ENCODE peak calls at places on chromosome 1, in ten cellular contexts. K is CD8-positive, alpha-beta memory T cell; I is fibroblast of mammary gland; P is Caco-2; Y is ovary; C is NB4; O is WERI-Rb-1; W is lower leg skin; E is IMR-90; Z is left lung. L is an unnamed sample.

GRCh38 chr1:30743584-30744059 is 14.0 kb downstream of the LAPTM5 start:
- DNase-seq in E (no peak), C (no peak), W (no peak), O (peak), P (no peak), Z (no peak), K (peak), I (no peak), Y (no peak), L (peak)

GRCh38 chr1:190168116-190168515 is 309.5 kb downstream of the BRINP3 start:
- DNase-seq in I (peak), K (no peak), O (no peak), Y (no peak), C (no peak), P (no peak), W (no peak), Z (no peak), E (peak), L (no peak)

GRCh38 chr1:231318568-231318967 is 19.1 kb downstream of the EXOC8 start:
- DNase-seq in Y (no peak), I (no peak), W (no peak), P (no peak), E (no peak), O (peak), K (no peak), C (no peak), Z (no peak), L (no peak)

GRCh38 chr1:16162163-16162822 is 6.4 kb upstream of the EPHA2 start:
- DNase-seq in C (no peak), P (no peak), O (no peak), I (no peak), K (peak), W (no peak), E (no peak), Y (no peak), Z (no peak), L (peak)

GRCh38 chr1:22236151-22236550 is 93.3 kb upstream of the WNT4 start:
- DNase-seq in E (no peak), Z (no peak), Y (no peak), I (no peak), P (no peak), O (no peak), W (no peak), C (no peak), K (no peak), L (no peak)

GRCh38 chr1:182329471-182329870 is 62.1 kb downstream of the GLUL start:
- DNase-seq in P (no peak), K (no peak), E (no peak), Y (no peak), I (no peak), Z (no peak), W (no peak), C (no peak), O (no peak), L (no peak)

GRCh38 chr1:42815938-42816599 is 853 bp upstream of the ERMAP start:
- DNase-seq in P (no peak), O (no peak), Y (no peak), Z (no peak), K (no peak), I (peak), E (peak), C (peak), W (no peak), L (peak)

GRCh38 chr1:226976671-226977287 is 36.7 kb downstream of the COQ8A start:
- DNase-seq in C (no peak), K (no peak), I (no peak), E (no peak), Y (peak), W (no peak), P (no peak), Z (no peak), O (no peak), L (no peak)

GRCh38 chr1:28243685-28244439 is 7.9 kb downstream of the ATP5IF1 start:
- DNase-seq in K (no peak), O (no peak), I (no peak), C (no peak), E (no peak), Z (no peak), Y (no peak), W (no peak), P (no peak), L (no peak)

GRCh38 chr1:1631793-1632420 is at the start of gene MMP23B:
- DNase-seq in E (no peak), K (peak), I (no peak), O (no peak), W (no peak), Z (peak), P (no peak), C (peak), Y (peak), L (no peak)

GRCh38 chr1:201302168-201302896 is 19.0 kb downstream of the PKP1 start:
- DNase-seq in P (no peak), Y (no peak), C (no peak), K (no peak), O (peak), Z (no peak), W (peak), E (no peak), I (no peak), L (no peak)

GRCh38 chr1:219159946-219160645 is 13.6 kb upstream of the LYPLAL1 start:
- DNase-seq in E (no peak), K (no peak), Z (no peak), W (no peak), P (no peak), Y (no peak), C (no peak), I (peak), O (no peak), L (no peak)

GRCh38 chr1:26535201-26535600 is 5.6 kb downstream of the RPS6KA1 start:
- DNase-seq in E (no peak), Y (no peak), C (no peak), K (no peak), O (no peak), P (no peak), W (no peak), Z (no peak), I (no peak), L (no peak)

GRCh38 chr1:95233321-95233736 is 681 bp upstream of the RWDD3 start:
- DNase-seq in E (peak), K (peak), I (peak), P (peak), Y (peak), C (no peak), Z (peak), O (no peak), W (peak), L (no peak)

GRCh38 chr1:178518894-178519293 is 6.0 kb downstream of the TEX35 start:
- DNase-seq in Y (no peak), O (no peak), C (no peak), W (no peak), P (peak), I (no peak), E (no peak), K (no peak), Z (no peak), L (no peak)

GRCh38 chr1:29858646-29859045 is 622.3 kb downstream of the PTPRU start:
- DNase-seq in K (no peak), C (no peak), I (no peak), W (no peak), E (no peak), O (no peak), Y (no peak), P (no peak), Z (no peak), L (no peak)

GRCh38 chr1:157113116-157113515 is 13.5 kb upstream of the ETV3L start:
- DNase-seq in W (no peak), Y (no peak), I (no peak), P (peak), E (no peak), O (peak), C (no peak), Z (no peak), K (no peak), L (no peak)

GRCh38 chr1:224170748-224171478 is 12.1 kb upstream of the DEGS1 start:
- DNase-seq in P (no peak), C (no peak), Y (no peak), Z (no peak), W (no peak), K (no peak), E (no peak), O (no peak), I (peak), L (peak)

GRCh38 chr1:111944121-111944785 is 45.2 kb downstream of the KCND3 start:
- DNase-seq in C (no peak), Y (no peak), E (no peak), P (no peak), I (no peak), W (no peak), O (no peak), Z (peak), K (no peak), L (no peak)

GRCh38 chr1:24742090-24742938 is 2.9 kb upstream of the CLIC4 start:
- DNase-seq in E (peak), Z (no peak), O (no peak), P (peak), C (peak), I (peak), W (no peak), Y (no peak), K (no peak), L (no peak)

GRCh38 chr1:166836733-166837132 is 2.5 kb upstream of the POGK start:
- DNase-seq in I (no peak), Y (no peak), P (no peak), O (no peak), K (no peak), Z (no peak), W (no peak), C (no peak), E (peak), L (no peak)

GRCh38 chr1:222167896-222168295 is 380.0 kb downstream of the HHIPL2 start:
- DNase-seq in I (peak), Y (no peak), W (no peak), Z (no peak), P (no peak), O (no peak), C (no peak), K (no peak), E (peak), L (no peak)

GRCh38 chr1:1972976-1973715 is 30.4 kb downstream of the CFAP74 start:
- DNase-seq in W (no peak), Y (no peak), C (no peak), I (no peak), O (no peak), Z (peak), E (no peak), P (no peak), K (no peak), L (no peak)

GRCh38 chr1:24993871-24994270 is 63.8 kb upstream of the RUNX3 start:
- DNase-seq in C (no peak), W (no peak), I (no peak), Z (no peak), P (no peak), Y (no peak), E (no peak), K (no peak), O (no peak), L (no peak)

GRCh38 chr1:45679123-45679522 is 7.2 kb downstream of the GPBP1L1 start:
- DNase-seq in W (no peak), I (peak), P (no peak), O (no peak), Z (no peak), Y (no peak), C (no peak), K (no peak), E (peak), L (peak)

GRCh38 chr1:90472775-90473174 is 244.3 kb downstream of the BARHL2 start:
- DNase-seq in Y (no peak), P (no peak), O (no peak), E (no peak), C (no peak), I (no peak), W (no peak), Z (no peak), K (no peak), L (no peak)

GRCh38 chr1:171794085-171794484 is 12.6 kb downstream of the METTL13 start:
- DNase-seq in P (no peak), O (no peak), C (peak), K (peak), Z (no peak), E (peak), Y (no peak), W (no peak), I (peak), L (peak)

GRCh38 chr1:99725996-99726395 is 40.4 kb downstream of the FRRS1 start:
- DNase-seq in Y (no peak), O (no peak), E (no peak), C (peak), P (no peak), W (no peak), K (no peak), I (no peak), Z (no peak), L (no peak)

GRCh38 chr1:226737819-226738420 is 1.2 kb downstream of the ITPKB start:
- DNase-seq in Y (peak), O (peak), W (peak), I (peak), C (peak), E (peak), P (no peak), K (peak), Z (peak), L (no peak)

GRCh38 chr1:1157426-1157913 is 16.2 kb upstream of the TTLL10 start:
- DNase-seq in K (peak), E (peak), Y (peak), O (no peak), C (peak), Z (peak), W (peak), P (peak), I (peak), L (no peak)

GRCh38 chr1:172566196-172566997 is 33.4 kb downstream of the SUCO start:
- DNase-seq in P (no peak), K (no peak), O (no peak), I (peak), W (no peak), Y (no peak), C (peak), Z (no peak), E (no peak), L (no peak)

GRCh38 chr1:89310976-89311375 is 38.3 kb upstream of the GBP5 start:
- DNase-seq in P (no peak), O (no peak), W (no peak), K (no peak), C (peak), Z (no peak), E (no peak), I (no peak), Y (no peak), L (no peak)
- H3K4me3 ChIP-seq in P (no peak), O (no peak), W (no peak), K (peak), C (no peak), Z (no peak), E (no peak), I (no peak), Y (no peak), L (no peak)

GRCh38 chr1:209428241-209428921 is 155.1 kb upstream of the CAMK1G start:
- DNase-seq in Z (no peak), P (peak), O (no peak), W (peak), K (no peak), C (peak), Y (no peak), E (no peak), I (no peak), L (no peak)
- H3K4me3 ChIP-seq in Z (no peak), P (no peak), O (no peak), W (no peak), K (no peak), C (no peak), Y (no peak), E (no peak), I (no peak), L (no peak)

GRCh38 chr1:18800258-18800657 is 59.2 kb downstream of the TAS1R2 start:
- DNase-seq in Z (no peak), K (no peak), Y (no peak), C (no peak), O (no peak), E (no peak), I (no peak), P (no peak), W (no peak), L (no peak)
- H3K4me3 ChIP-seq in Z (no peak), K (no peak), Y (no peak), C (no peak), O (no peak), E (no peak), I (no peak), P (no peak), W (no peak), L (no peak)

GRCh38 chr1:184315254-184315653 is 71.6 kb upstream of the C1orf21 start:
- DNase-seq in W (peak), C (no peak), K (no peak), I (peak), O (no peak), P (no peak), Z (no peak), E (peak), Y (no peak), L (no peak)
- H3K4me3 ChIP-seq in W (no peak), C (no peak), K (no peak), I (no peak), O (no peak), P (no peak), Z (no peak), E (no peak), Y (no peak), L (no peak)

DNA sequence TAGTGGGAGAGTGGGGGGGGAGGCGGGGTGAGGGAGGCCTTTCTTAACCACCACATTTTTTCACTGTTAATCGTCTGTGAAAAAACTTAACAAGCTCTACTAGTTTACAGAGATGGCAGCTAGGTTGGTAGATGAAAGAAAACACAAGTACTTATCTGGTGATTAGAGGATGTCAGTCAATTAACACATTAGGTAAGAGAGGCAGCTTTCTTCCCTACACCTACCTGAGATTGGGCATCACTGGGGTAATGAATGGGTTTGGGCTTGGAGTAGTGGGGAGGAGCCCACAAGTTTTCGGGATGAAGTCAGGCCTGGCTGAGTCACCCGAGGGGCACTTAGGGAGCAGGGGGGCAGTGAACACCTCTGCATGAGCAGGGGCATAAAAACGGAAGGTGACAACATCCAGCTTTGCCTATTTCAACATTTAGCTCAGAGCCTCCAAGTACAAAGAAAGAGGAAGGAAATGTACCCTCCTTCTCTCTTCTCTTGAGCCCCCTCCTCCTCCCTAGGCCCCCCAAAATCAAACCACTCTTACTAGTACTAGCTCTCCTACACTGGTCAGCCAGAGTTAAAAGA is 2.5 kb downstream of the LBR start:
- DNase-seq in W (no peak), C (peak), Y (no peak), P (no peak), I (peak), O (no peak), E (peak), Z (no peak), K (no peak), L (no peak)
- H3K4me3 ChIP-seq in W (no peak), C (peak), Y (no peak), P (no peak), I (peak), O (no peak), E (no peak), Z (no peak), K (peak), L (peak)

DNA sequence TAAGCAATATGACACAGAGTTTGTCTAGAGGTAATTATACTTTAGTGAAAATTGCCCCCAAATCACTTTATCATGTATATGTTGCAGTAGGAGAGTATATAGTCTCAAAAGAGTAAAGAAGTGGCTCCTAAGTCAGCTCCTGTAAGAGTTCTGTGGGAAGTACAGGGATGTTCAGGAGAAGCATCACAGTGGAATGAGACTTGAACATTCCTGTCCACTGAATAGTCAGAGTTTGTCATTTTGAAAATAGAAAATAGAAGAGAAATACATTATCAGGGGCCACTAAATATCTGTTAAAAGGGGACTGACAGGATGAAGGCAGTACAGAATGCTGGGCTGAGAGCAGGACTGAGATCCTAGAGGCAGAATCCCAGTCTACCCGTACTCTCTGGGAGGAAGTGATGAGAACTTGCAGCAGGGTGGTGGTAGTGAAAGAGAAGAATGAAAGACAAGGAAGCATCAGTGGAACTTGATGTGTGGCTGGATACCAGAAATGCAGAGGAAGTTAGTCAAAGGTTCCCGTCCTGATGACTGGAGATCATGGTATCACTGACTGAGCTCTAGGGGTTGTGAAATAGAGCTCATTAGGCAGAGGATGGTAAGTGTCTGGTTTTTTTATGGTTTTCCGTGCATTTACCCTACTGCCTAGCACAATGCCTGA is 153.4 kb downstream of the FMN2 start:
- DNase-seq in E (peak), O (no peak), C (no peak), I (peak), Y (no peak), Z (no peak), K (no peak), W (no peak), P (no peak), L (no peak)
- H3K4me3 ChIP-seq in E (peak), O (no peak), C (no peak), I (no peak), Y (no peak), Z (no peak), K (no peak), W (no peak), P (no peak), L (no peak)

DNA sequence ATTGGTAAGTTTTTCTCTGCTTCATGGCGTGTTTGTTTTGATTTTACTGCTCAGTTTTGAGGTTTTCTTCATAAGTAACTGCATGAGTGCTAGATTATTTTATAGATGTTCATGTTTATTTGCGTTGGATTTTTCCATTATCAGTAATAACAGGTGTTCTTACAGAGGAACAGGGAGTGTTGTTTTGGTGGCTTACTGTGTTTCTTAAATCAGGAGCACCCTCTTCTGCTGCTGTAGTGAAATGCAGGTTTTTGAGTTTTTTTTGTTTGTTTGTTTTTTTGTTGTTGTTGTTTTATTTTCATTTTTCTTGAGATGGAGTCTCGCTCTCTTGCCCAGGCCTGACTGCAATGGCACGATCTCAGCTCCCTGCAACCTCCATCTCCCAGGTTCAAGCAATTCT is 32.6 kb downstream of the CTBS start:
- DNase-seq in I (no peak), E (no peak), O (no peak), K (no peak), W (no peak), Z (no peak), Y (no peak), C (peak), P (no peak), L (no peak)
- H3K4me3 ChIP-seq in I (no peak), E (no peak), O (no peak), K (no peak), W (no peak), Z (no peak), Y (no peak), C (no peak), P (no peak), L (no peak)

GRCh38 chr1:15157524-15158399 is 4.2 kb downstream of the TMEM51 start:
- DNase-seq in I (no peak), O (no peak), P (no peak), Z (no peak), C (no peak), E (no peak), W (no peak), K (no peak), Y (no peak), L (no peak)

GRCh38 chr1:15155760-15156743 is 2.5 kb downstream of the TMEM51 start:
- DNase-seq in W (no peak), E (no peak), O (peak), I (no peak), K (no peak), Y (peak), Z (no peak), C (no peak), P (no peak), L (peak)

GRCh38 chr1:15158506-15159165 is 5.1 kb downstream of the TMEM51 start:
- DNase-seq in Z (no peak), E (peak), C (no peak), Y (no peak), I (peak), W (no peak), O (no peak), P (no peak), K (no peak), L (no peak)

GRCh38 chr1:15156807-15157380 is 3.3 kb downstream of the TMEM51 start:
- DNase-seq in Z (no peak), Y (no peak), I (no peak), K (no peak), P (no peak), O (peak), E (no peak), C (no peak), W (no peak), L (no peak)

DNA sequence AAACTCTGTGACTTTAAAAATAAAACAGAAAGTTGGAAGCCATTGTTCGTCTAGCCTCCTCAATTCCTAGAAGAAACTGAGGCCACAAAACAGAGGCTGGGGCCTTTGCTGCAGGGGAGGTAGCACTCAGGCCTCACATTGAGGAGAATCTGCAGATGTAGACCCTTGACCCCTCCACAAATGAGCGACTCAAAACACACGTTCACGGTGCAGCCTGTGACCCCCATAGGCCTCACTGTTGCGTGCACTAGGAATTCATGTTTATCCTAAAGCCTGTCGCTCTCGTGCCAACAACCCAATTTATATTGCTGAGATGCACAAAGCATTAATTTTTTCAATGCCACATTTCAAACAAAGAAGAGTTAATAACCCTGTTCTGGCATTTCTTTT is 5.6 kb downstream of the TMEM51 start:
- DNase-seq in Y (no peak), W (no peak), O (no peak), Z (no peak), I (no peak), C (no peak), E (peak), K (no peak), P (no peak), L (no peak)
- H3K4me3 ChIP-seq in Y (no peak), W (no peak), O (no peak), Z (no peak), I (no peak), C (no peak), E (peak), K (no peak), P (no peak), L (no peak)

GRCh38 chr1:3078941-3079340 is 9.9 kb downstream of the PRDM16 start:
- DNase-seq in Z (peak), W (no peak), E (no peak), K (no peak), O (no peak), C (no peak), I (no peak), P (no peak), Y (no peak), L (no peak)
- H3K4me3 ChIP-seq in Z (no peak), W (no peak), E (no peak), K (no peak), O (no peak), C (no peak), I (no peak), P (no peak), Y (no peak), L (no peak)